ENCODE peak calls at places on chromosomes 2 and 18, in ten cellular contexts. Z is endothelial cell of umbilical vein; Q is tibial artery; F is pancreas; S is lung; G is transverse colon; X is neural progenitor cell; L is CD8-positive, alpha-beta memory T cell; K is neuronal stem cell; J is suprapubic skin. B is an unnamed sample. For H3K4me1 and H3K36me3, the result is how much of the 10 kb centered on the place peaks cover.

GRCh38 chr2:203533696-203534471 is 1.2 kb downstream of the RAPH1 start:
- DNase-seq in L (peak), Q (no peak), X (peak), S (no peak), K (peak), F (no peak), G (no peak), Z (peak), J (no peak), B (no peak)

GRCh38 chr18:13809025-13809384 is 14.9 kb upstream of the MC5R start:
- DNase-seq in K (no peak), S (no peak), L (no peak), X (no peak), Q (no peak), J (no peak), G (peak), Z (no peak), F (peak), B (peak)

GRCh38 chr2:7692657-7693161 is 775.5 kb downstream of the RNF144A start:
- DNase-seq in F (no peak), G (no peak), Z (no peak), Q (peak), X (no peak), J (peak), S (peak), K (no peak), L (no peak), B (no peak)

GRCh38 chr18:45879681-45880655 is 54.5 kb downstream of the SIGLEC15 start:
- DNase-seq in Q (peak), K (peak), L (peak), X (peak), F (peak), G (peak), J (no peak), S (peak), Z (peak), B (peak)

GRCh38 chr2:136238552-136239346 is 120.8 kb upstream of the CXCR4 start:
- DNase-seq in Q (no peak), S (no peak), K (no peak), Z (peak), F (no peak), G (no peak), J (no peak), X (peak), L (peak), B (peak)

GRCh38 chr2:197804049-197804757 is at the start of gene PLCL1:
- DNase-seq in S (peak), L (peak), G (peak), X (peak), J (peak), K (peak), Q (peak), Z (peak), F (peak), B (peak)

GRCh38 chr2:197309369-197310231 is 980 bp downstream of the ANKRD44 start:
- DNase-seq in G (peak), J (peak), K (peak), S (peak), X (peak), Z (no peak), F (peak), L (peak), Q (peak), B (peak)

GRCh38 chr2:180840641-180841040 is 139.8 kb upstream of the UBE2E3 start:
- DNase-seq in Q (no peak), Z (no peak), K (no peak), G (no peak), F (no peak), S (no peak), L (no peak), X (no peak), J (no peak), B (no peak)

GRCh38 chr18:51012441-51012840 is 17.6 kb upstream of the SMAD4 start:
- DNase-seq in G (no peak), Q (no peak), K (no peak), X (no peak), J (no peak), S (no peak), Z (no peak), L (no peak), F (no peak), B (no peak)

GRCh38 chr2:37527362-37527761 is 144.1 kb downstream of the CDC42EP3 start:
- DNase-seq in G (no peak), X (no peak), Z (no peak), L (no peak), S (no peak), F (no peak), Q (no peak), K (no peak), J (no peak), B (no peak)

GRCh38 chr2:1543776-1544477 is 130.7 kb downstream of the TPO start:
- DNase-seq in G (no peak), F (no peak), J (no peak), K (no peak), L (no peak), S (no peak), Z (no peak), Q (no peak), X (no peak), B (no peak)

GRCh38 chr2:24517247-24517646 is 26.2 kb downstream of the NCOA1 start:
- DNase-seq in G (no peak), Q (no peak), K (no peak), J (no peak), X (no peak), F (no peak), S (no peak), Z (no peak), L (no peak), B (no peak)

GRCh38 chr2:65663831-65664407 is 231.5 kb upstream of the SPRED2 start:
- DNase-seq in G (no peak), Q (no peak), K (no peak), L (no peak), S (no peak), F (no peak), Z (no peak), J (no peak), X (no peak), B (no peak)

GRCh38 chr2:40487592-40487991 is 35.7 kb upstream of the SLC8A1 start:
- DNase-seq in J (no peak), L (no peak), F (no peak), S (no peak), X (no peak), Q (no peak), G (peak), K (no peak), Z (no peak), B (no peak)

GRCh38 chr2:177172034-177172880 is 40.3 kb upstream of the HNRNPA3 start:
- DNase-seq in K (no peak), F (no peak), L (no peak), S (no peak), X (no peak), J (no peak), G (no peak), Q (no peak), Z (peak), B (no peak)

GRCh38 chr2:71880846-71881610 is 266.6 kb downstream of the CYP26B1 start:
- DNase-seq in X (no peak), F (peak), J (peak), G (peak), K (no peak), Q (peak), S (peak), Z (peak), L (no peak), B (peak)

GRCh38 chr2:144801766-144802165 is 281.8 kb upstream of the ZEB2 start:
- DNase-seq in X (no peak), Z (peak), F (no peak), J (no peak), Q (no peak), K (no peak), L (no peak), G (no peak), S (no peak), B (no peak)

GRCh38 chr2:29398384-29399237 is 283.4 kb downstream of the CLIP4 start:
- DNase-seq in X (no peak), K (no peak), G (no peak), S (no peak), L (no peak), J (no peak), Q (no peak), Z (no peak), F (no peak), B (no peak)

GRCh38 chr2:189109921-189110397 is 69.6 kb downstream of the COL5A2 start:
- DNase-seq in F (no peak), K (no peak), Z (no peak), L (no peak), G (no peak), J (no peak), S (no peak), Q (no peak), X (peak), B (no peak)

GRCh38 chr2:239455436-239456203 is 54.8 kb upstream of the HDAC4 start:
- DNase-seq in Q (peak), X (no peak), J (peak), F (no peak), Z (no peak), G (no peak), S (no peak), K (no peak), L (no peak), B (no peak)

GRCh38 chr2:104597942-104598341 is 256.0 kb upstream of the POU3F3 start:
- DNase-seq in J (no peak), G (no peak), X (no peak), S (no peak), K (no peak), F (no peak), Z (no peak), L (no peak), Q (no peak), B (no peak)

GRCh38 chr2:112795720-112796119 is 11.4 kb upstream of the IL1A start:
- DNase-seq in K (no peak), G (no peak), S (no peak), L (no peak), X (no peak), F (peak), Q (no peak), Z (no peak), J (no peak), B (no peak)

GRCh38 chr2:173388795-173389194 is 34.1 kb downstream of the CDCA7 start:
- DNase-seq in J (no peak), F (no peak), Z (no peak), G (no peak), K (no peak), Q (no peak), S (no peak), L (no peak), X (no peak), B (no peak)

GRCh38 chr2:68506170-68506569 is 38.8 kb downstream of the APLF start:
- DNase-seq in L (no peak), J (no peak), X (no peak), Z (no peak), G (no peak), S (no peak), Q (no peak), F (no peak), K (no peak), B (no peak)

GRCh38 chr2:104868081-104868806 is 14.3 kb downstream of the POU3F3 start:
- DNase-seq in S (no peak), G (no peak), Q (no peak), Z (no peak), X (no peak), L (no peak), K (no peak), J (no peak), F (no peak), B (no peak)

GRCh38 chr2:5530022-5530696 is 162.0 kb upstream of the SOX11 start:
- DNase-seq in S (no peak), X (no peak), G (no peak), F (no peak), Q (no peak), Z (no peak), L (no peak), K (no peak), J (no peak), B (no peak)

GRCh38 chr18:43539862-43540261 is 262.6 kb upstream of the SYT4 start:
- DNase-seq in Q (no peak), Z (no peak), F (no peak), G (no peak), K (no peak), J (no peak), S (no peak), X (no peak), L (no peak), B (no peak)

GRCh38 chr2:174796319-174796771 is 32.1 kb upstream of the CHRNA1 start:
- DNase-seq in X (peak), F (no peak), Z (no peak), J (no peak), S (no peak), K (peak), G (no peak), Q (no peak), L (no peak), B (no peak)

GRCh38 chr2:170408461-170409163 is 230.7 kb downstream of the MYO3B start:
- DNase-seq in Z (peak), G (no peak), F (no peak), J (no peak), L (no peak), S (no peak), Q (no peak), X (no peak), K (no peak), B (no peak)
- H3K4me3 ChIP-seq in Z (no peak), G (no peak), F (no peak), J (no peak), L (no peak), S (no peak), Q (no peak), X (no peak), K (no peak), B (no peak)

DNA sequence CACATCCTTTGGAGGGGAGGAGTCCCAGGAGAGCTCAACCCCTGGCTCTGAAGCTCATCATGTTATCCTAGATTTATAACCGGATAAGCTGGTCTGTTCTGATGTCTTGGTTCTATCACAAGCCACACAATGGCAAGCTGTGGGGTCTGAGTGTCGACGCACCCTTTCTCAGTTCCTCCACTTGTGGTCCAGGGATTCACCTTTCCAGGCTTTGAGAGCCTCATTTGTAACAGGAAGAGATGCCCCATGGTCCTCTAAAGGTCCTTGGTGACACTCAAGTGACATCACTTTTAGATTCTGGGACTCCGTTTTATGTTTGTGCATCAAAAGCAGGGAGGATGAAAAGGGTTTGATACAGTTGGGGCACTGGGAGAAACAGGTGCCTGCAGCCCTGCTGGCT is 172.6 kb downstream of the BCL2 start:
- DNase-seq in F (no peak), Q (no peak), K (no peak), G (no peak), J (no peak), Z (no peak), S (no peak), L (no peak), X (no peak), B (no peak)
- H3K4me1 ChIP-seq in F (under half), Q (under half), K (under half), G (under half), J (under half), Z (under half), S (under half), L (under half), X (under half), B (under half)

GRCh38 chr2:222651721-222652420 is 4.0 kb downstream of the FARSB start:
- DNase-seq in K (no peak), G (no peak), F (no peak), L (no peak), S (no peak), J (no peak), Q (no peak), X (no peak), Z (no peak), B (no peak)
- H3K36me3 ChIP-seq in K (under half), G (under half), F (under half), L (under half), S (under half), J (under half), Q (under half), X (under half), Z (under half), B (under half)

GRCh38 chr2:191571163-191571769 is 106.7 kb upstream of the NABP1 start:
- DNase-seq in J (no peak), L (peak), S (no peak), G (no peak), F (no peak), Q (no peak), K (no peak), X (peak), Z (peak), B (no peak)
- H3K4me3 ChIP-seq in J (peak), L (no peak), S (no peak), G (no peak), F (no peak), Q (no peak), K (no peak), X (no peak), Z (peak), B (no peak)

GRCh38 chr2:98477506-98477905 is 32.8 kb downstream of the INPP4A start:
- DNase-seq in Z (no peak), L (no peak), J (peak), G (no peak), K (no peak), S (no peak), F (no peak), Q (no peak), X (no peak), B (no peak)

GRCh38 chr2:98474979-98475632 is 30.4 kb downstream of the INPP4A start:
- DNase-seq in K (no peak), X (no peak), J (no peak), G (no peak), S (no peak), Q (no peak), F (no peak), Z (no peak), L (no peak), B (no peak)

GRCh38 chr2:98478088-98478551 is 33.5 kb downstream of the INPP4A start:
- DNase-seq in J (no peak), L (no peak), K (no peak), S (no peak), X (no peak), Z (no peak), F (no peak), Q (no peak), G (no peak), B (peak)

GRCh38 chr2:98477036-98477435 is 32.4 kb downstream of the INPP4A start:
- DNase-seq in K (no peak), G (no peak), L (no peak), S (no peak), Q (no peak), X (no peak), Z (no peak), F (no peak), J (peak), B (no peak)

DNA sequence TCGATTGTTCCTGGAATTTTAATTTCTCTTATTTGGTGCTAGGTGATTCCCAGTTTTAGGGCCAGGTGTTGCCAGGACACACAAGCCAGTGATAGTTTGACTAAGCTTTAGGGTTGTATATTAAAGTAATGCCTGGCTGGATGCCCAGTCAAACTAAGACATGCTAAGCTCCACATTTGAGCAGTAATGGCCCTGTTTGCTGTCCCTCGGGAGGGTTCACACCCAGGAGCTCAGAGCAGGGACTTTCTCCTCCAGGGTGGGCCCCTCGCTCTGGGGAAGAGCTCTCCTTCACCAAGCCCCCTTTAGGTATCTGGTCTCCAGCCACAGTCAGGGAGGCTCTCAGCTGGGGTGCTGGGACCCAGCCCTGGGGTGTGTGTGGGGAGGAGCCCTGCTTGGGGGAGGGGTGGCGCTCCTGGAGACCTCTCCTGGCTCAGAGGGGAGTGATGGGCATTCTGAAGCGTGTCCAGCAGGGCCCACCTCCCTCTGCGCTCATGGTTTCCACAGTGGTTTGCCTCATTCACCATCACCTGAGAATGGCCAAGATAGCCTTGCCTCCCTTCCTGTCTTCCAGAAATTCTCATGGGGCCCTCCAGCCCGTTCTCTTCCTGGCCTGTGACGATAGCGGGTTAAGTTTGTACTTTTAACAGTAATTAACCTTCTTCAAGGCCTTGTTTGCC is 31.7 kb downstream of the INPP4A start:
- DNase-seq in Z (no peak), Q (no peak), K (no peak), F (peak), J (peak), X (no peak), L (no peak), S (no peak), G (peak), B (no peak)
- H3K4me1 ChIP-seq in Z (under half), Q (under half), K (under half), F (under half), J (under half), X (under half), L (half or more), S (half or more), G (under half), B (half or more)

GRCh38 chr2:218721934-218722333 is 11.3 kb downstream of the TTLL4 start:
- DNase-seq in L (no peak), Z (no peak), S (no peak), X (no peak), K (no peak), Q (no peak), F (no peak), J (no peak), G (no peak), B (no peak)

GRCh38 chr2:218722419-218722818 is 11.8 kb downstream of the TTLL4 start:
- DNase-seq in F (no peak), Q (no peak), S (no peak), J (no peak), L (no peak), X (no peak), G (no peak), K (no peak), Z (peak), B (no peak)

GRCh38 chr2:218722876-218723477 is 12.3 kb downstream of the TTLL4 start:
- DNase-seq in J (no peak), L (no peak), G (no peak), F (no peak), X (no peak), S (no peak), K (no peak), Q (no peak), Z (peak), B (no peak)

GRCh38 chr2:218720048-218721041 is 9.7 kb downstream of the TTLL4 start:
- DNase-seq in Q (no peak), F (no peak), X (no peak), Z (no peak), G (no peak), L (no peak), J (no peak), K (no peak), S (no peak), B (no peak)

DNA sequence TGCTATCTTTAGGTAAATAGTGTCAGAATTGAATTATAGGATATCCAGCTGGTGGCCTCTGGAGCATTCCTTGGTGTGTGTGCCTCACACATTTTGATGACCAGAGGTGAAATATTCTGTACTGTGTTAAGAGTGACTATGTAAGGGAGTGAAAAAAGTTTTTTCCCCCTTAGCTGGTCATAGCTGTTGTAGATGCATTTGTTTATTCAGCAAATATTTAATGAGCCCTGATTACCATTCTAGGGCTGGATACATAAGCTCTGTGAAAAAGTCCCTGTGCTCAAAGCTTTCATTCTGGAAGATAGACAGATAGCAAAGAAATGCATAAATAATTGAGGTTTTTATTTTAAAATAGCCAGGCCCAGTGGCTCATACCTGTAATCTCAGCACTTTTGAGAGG is 10.9 kb downstream of the TTLL4 start:
- DNase-seq in L (no peak), F (no peak), X (no peak), J (no peak), Q (no peak), S (no peak), Z (no peak), K (no peak), G (no peak), B (no peak)
- H3K36me3 ChIP-seq in L (under half), F (under half), X (under half), J (under half), Q (under half), S (under half), Z (under half), K (under half), G (under half), B (under half)

GRCh38 chr18:58540381-58540943 is 88.4 kb downstream of the ALPK2 start:
- DNase-seq in Q (no peak), J (no peak), K (no peak), X (no peak), F (no peak), G (no peak), Z (no peak), S (no peak), L (no peak), B (no peak)
- H3K4me3 ChIP-seq in Q (no peak), J (no peak), K (no peak), X (no peak), F (no peak), G (no peak), Z (no peak), S (no peak), L (no peak), B (no peak)

B was measured in mucosa of descending colon.